ENCODE peak calls at places on chromosomes 16 and 17, in ten cellular contexts. J is testis, L is breast epithelium, Y is AG04450, V is Peyer's patch, S is SJCRH30, D is right lobe of liver, C is tibial artery, P is brain microvascular endothelial cell, F is left ventricle myocardium inferior. G is an unnamed sample.

GRCh38 chr17:58960068-58960467 is 146.6 kb downstream of the TRIM37 start:
- DNase-seq in V (no peak), C (no peak), P (peak; percentile 68), L (no peak), S (peak; percentile 53), F (no peak), J (peak; percentile 20), Y (peak; percentile 21), D (no peak), G (no peak)

GRCh38 chr17:11340798-11341197 is 99.8 kb downstream of the SHISA6 start:
- DNase-seq in Y (no peak), F (no peak), L (no peak), C (no peak), D (no peak), S (no peak), V (no peak), P (no peak), J (no peak), G (no peak)

GRCh38 chr17:72264682-72265405 is 144.0 kb downstream of the SOX9 start:
- DNase-seq in P (no peak), V (no peak), L (no peak), D (no peak), Y (no peak), S (no peak), J (no peak), C (no peak), F (no peak), G (no peak)

GRCh38 chr17:33292981-33293867 is at the start of gene ASIC2:
- DNase-seq in J (peak; percentile 73), V (peak; percentile 52), S (no peak), F (no peak), Y (no peak), P (no peak), C (no peak), D (no peak), L (no peak), G (peak; percentile 68)

GRCh38 chr17:67696347-67696746 is 21.4 kb upstream of the NOL11 start:
- DNase-seq in L (no peak), S (no peak), P (no peak), V (no peak), D (no peak), J (no peak), Y (no peak), C (no peak), F (no peak), G (no peak)

GRCh38 chr17:80527016-80527645 is 17.5 kb upstream of the RPTOR start:
- DNase-seq in J (no peak), F (no peak), C (no peak), Y (no peak), L (no peak), D (no peak), P (no peak), V (no peak), S (no peak), G (no peak)

GRCh38 chr17:47789611-47790520 is 31.7 kb downstream of the OSBPL7 start:
- DNase-seq in S (no peak), D (peak; percentile 56), F (peak; percentile 47), P (peak; percentile 19), L (peak; percentile 59), J (peak; percentile 66), Y (no peak), V (peak; percentile 69), C (no peak), G (peak; percentile 66)

GRCh38 chr17:37493249-37494027 is 3.7 kb downstream of the DUSP14 start:
- DNase-seq in P (peak; percentile 83), J (no peak), S (no peak), C (no peak), L (no peak), Y (peak; percentile 81), F (no peak), V (no peak), D (no peak), G (no peak)

GRCh38 chr16:24685539-24686432 is 43.7 kb upstream of the TNRC6A start:
- DNase-seq in L (no peak), S (peak; percentile 46), Y (no peak), C (peak; percentile 67), F (peak; percentile 53), P (peak; percentile 85), V (peak; percentile 58), J (peak; percentile 72), D (peak; percentile 65), G (peak; percentile 64)

GRCh38 chr16:21689107-21689506 is 25.3 kb downstream of the OTOA start:
- DNase-seq in L (no peak), J (no peak), Y (no peak), P (no peak), F (no peak), S (no peak), C (no peak), D (no peak), V (no peak), G (no peak)

GRCh38 chr17:74453665-74454196 is 12.7 kb upstream of the CD300A start:
- DNase-seq in J (peak; percentile 92), D (no peak), Y (no peak), S (no peak), P (no peak), V (peak; percentile 93), C (no peak), F (no peak), L (peak; percentile 85), G (no peak)

GRCh38 chr16:60304725-60305124 is 1570.6 kb upstream of the GOT2 start:
- DNase-seq in L (no peak), D (no peak), P (no peak), Y (no peak), S (no peak), F (no peak), V (no peak), J (no peak), C (no peak), G (no peak)

GRCh38 chr16:31413943-31414342 is 14.2 kb downstream of the COX6A2 start:
- DNase-seq in F (no peak), J (no peak), V (no peak), P (no peak), C (no peak), Y (no peak), S (no peak), L (no peak), D (no peak), G (no peak)

DNA sequence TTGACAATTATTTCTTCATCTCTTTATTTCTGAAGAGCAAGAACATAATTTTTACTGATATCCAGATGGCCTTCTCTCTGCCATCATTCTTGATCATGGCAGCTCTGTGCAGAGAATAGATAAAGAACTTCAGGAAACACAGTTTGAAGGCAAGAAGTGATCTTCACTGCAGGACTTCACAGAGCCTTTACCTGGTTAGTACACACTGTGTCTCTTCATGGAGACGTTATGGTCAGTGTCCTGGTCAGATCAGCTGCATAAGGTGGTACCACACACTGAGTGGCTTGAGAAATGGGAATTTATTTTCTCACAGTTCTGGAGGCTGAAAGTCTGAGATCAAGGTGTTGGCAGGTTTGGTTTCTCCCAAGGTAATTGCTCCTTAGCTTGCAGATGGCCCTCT is 129.5 kb downstream of the UTP18 start:
- DNase-seq in D (no peak), V (no peak), C (no peak), P (no peak), J (no peak), L (no peak), Y (no peak), F (no peak), S (no peak), G (no peak)
- H3K4me3 ChIP-seq in D (no peak overlapping the region), V (no peak overlapping the region), C (no peak overlapping the region), P (no peak overlapping the region), J (no peak overlapping the region), L (no peak overlapping the region), Y (no peak overlapping the region), F (no peak overlapping the region), S (no peak overlapping the region), G (no peak overlapping the region)

DNA sequence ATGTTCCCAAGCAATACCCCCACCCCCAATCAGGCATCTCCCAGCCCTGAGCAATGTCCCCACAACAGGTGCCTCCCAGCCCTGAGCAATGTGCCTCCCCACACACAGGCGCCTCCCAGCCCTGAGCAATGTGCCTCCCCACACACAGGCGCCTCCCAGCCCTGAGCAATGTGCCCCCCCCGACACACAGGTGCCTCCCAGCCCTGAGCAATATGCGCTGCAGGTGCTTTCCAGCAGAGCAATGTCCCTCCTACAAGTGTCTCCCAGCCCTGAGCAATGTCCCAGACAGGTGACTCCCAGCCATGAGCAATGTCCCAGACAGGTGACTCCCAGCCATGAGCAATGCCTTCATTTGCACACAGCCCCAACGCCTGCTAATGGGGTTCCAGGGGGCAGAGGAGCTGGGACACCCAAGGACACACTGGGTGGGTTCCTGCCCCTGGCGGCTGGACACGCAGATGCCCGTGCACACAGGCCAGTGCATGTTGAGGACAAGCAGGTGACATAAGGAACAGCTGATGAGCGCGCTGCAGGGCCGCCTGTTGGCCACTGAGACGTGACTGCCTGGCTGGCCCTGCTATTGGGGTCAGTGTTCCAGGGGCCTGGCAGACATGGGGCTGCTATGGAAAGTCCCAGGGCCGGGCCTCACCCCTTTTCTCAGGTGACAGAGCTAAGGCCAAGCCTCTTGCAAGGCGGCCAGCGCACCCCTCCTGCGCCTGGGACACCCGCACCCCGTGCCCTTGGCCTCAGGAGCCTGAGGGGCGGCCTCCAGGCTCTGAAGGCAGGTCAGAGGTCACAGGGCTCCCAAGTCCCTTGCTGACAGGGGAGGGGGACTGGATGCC is 26.9 kb upstream of the PABPN1L start:
- DNase-seq in J (no peak), F (no peak), D (no peak), P (no peak), Y (no peak), V (no peak), S (no peak), L (no peak), C (no peak), G (no peak)
- H3K27me3 ChIP-seq in J (no peaks in the 10 kb centered on the region), F (no peaks in the 10 kb centered on the region), D (no peaks in the 10 kb centered on the region), P (peaks cover 2% of the 10 kb centered on the region), Y (no peaks in the 10 kb centered on the region), V (no peaks in the 10 kb centered on the region), S (no peaks in the 10 kb centered on the region), L (no peaks in the 10 kb centered on the region), C (no peaks in the 10 kb centered on the region), G (no peaks in the 10 kb centered on the region)

DNA sequence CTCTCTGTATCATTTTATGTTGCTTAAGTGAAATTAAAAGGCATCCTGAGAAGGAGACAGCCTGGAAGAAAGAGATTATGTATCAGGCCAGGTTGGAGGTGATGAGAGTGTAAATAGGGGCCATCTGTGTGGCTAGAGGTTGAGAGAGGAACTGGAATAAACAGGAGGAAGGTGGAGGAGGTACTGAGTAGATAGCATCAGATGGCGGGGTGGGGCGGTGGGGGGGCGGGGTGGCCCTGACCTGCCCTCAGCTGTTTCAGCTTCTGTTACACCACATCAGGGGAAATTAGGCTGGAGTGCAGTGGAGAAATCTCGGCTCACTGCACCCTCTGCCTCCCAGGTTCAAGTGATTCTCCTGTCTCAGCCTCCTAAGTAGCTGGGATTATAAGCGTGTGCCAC is 6.9 kb upstream of the KCNG4 start:
- DNase-seq in L (no peak), D (no peak), P (no peak), F (no peak), V (no peak), J (no peak), S (peak; percentile 73), C (no peak), Y (no peak), G (no peak)
- H3K4me3 ChIP-seq in L (no peak overlapping the region), D (no peak overlapping the region), P (no peak overlapping the region), F (no peak overlapping the region), V (no peak overlapping the region), J (no peak overlapping the region), S (no peak overlapping the region), C (no peak overlapping the region), Y (no peak overlapping the region), G (no peak overlapping the region)

DNA sequence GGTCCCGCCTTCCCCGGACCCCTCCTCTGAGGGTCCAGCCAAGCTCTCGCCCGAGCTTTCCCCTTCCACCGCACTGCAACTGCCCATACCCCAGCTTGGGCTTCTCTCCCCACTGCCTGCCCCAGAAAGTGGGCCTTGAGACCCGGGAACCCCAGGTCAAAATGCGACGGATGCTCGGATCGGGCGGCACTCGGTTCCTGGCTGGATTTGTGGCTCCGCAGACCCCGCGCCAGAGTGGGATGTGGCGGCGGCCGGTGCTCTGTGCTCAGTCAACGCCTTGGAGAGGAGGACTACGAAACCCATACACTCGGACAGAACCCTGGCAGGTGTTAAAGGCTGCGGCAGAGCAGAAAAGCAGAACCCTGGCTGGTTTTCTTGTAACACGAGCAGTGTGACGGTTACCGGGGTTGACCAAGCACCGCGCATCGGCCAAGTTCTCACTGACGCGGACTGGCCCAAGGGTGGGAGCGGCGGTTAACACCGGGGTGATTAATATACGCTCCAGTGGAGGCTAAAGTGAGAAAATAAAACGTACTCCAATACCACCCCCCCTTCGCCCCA is 885 bp upstream of the SLFN13 start:
- DNase-seq in J (no peak), V (peak; percentile 69), L (no peak), P (no peak), S (no peak), F (peak; percentile 22), C (peak; percentile 21), Y (no peak), D (peak; percentile 31), G (no peak)
- H3K27me3 ChIP-seq in J (no peaks in the 10 kb centered on the region), V (peaks cover 3% of the 10 kb centered on the region), L (no peaks in the 10 kb centered on the region), P (peaks cover 24% of the 10 kb centered on the region), S (no peaks in the 10 kb centered on the region), F (peaks cover 64% of the 10 kb centered on the region), C (peaks cover 2% of the 10 kb centered on the region), Y (peaks cover 18% of the 10 kb centered on the region), D (peaks cover 12% of the 10 kb centered on the region), G (peaks cover 76% of the 10 kb centered on the region)

G was measured in dorsolateral prefrontal cortex.